ENCODE peak calls at places on chromosome 3, in four cellular contexts. R is lung, M is endothelial cell, V is AG04450. O is an unnamed sample.
A peak's percentile ranks its signal among the peaks of the same experiment; 100 is the strongest.

GRCh38 chr3:35944915-35945710 is 305.8 kb downstream of the ARPP21 start:
- DNase-seq in R (no peak), V (no peak), M (no peak), O (no peak)

GRCh38 chr3:126955004-126955790 is 27.7 kb upstream of the PLXNA1 start:
- DNase-seq in V (no peak), R (no peak), M (no peak), O (no peak)

GRCh38 chr3:179015551-179016020 is 56.0 kb downstream of the ZMAT3 start:
- DNase-seq in M (peak; percentile 75), V (peak; percentile 59), R (peak; percentile 54), O (no peak)

GRCh38 chr3:25047058-25047457 is 381.0 kb upstream of the RARB start:
- DNase-seq in V (no peak), R (no peak), M (no peak), O (no peak)

GRCh38 chr3:51955175-51955892 is at the start of gene GPR62:
- DNase-seq in R (no peak), V (no peak), M (no peak), O (no peak)

GRCh38 chr3:28575748-28576589 is 227.3 kb upstream of the AZI2 start:
- DNase-seq in R (no peak), V (no peak), M (peak; percentile 51), O (no peak)

GRCh38 chr3:148202386-148202785 is 495.3 kb upstream of the AGTR1 start:
- DNase-seq in R (no peak), M (no peak), V (no peak), O (no peak)

GRCh38 chr3:99984668-99985067 is 129.6 kb downstream of the FILIP1L start:
- DNase-seq in R (no peak), M (no peak), V (no peak), O (no peak)

GRCh38 chr3:16249336-16249735 is 15.4 kb downstream of the DPH3 start:
- DNase-seq in V (no peak), R (no peak), M (peak; percentile 58), O (no peak)

GRCh38 chr3:178439504-178439903 is 96.7 kb upstream of the KCNMB2 start:
- DNase-seq in V (peak; percentile 37), M (no peak), R (no peak), O (no peak)

GRCh38 chr3:24573576-24573975 is 78.9 kb upstream of the THRB start:
- DNase-seq in M (no peak), R (no peak), V (no peak), O (no peak)

GRCh38 chr3:26622634-26623408 is at the start of gene LRRC3B:
- DNase-seq in M (peak; percentile 61), V (no peak), R (no peak), O (no peak)

GRCh38 chr3:150222190-150222548 is 185.9 kb upstream of the TSC22D2 start:
- DNase-seq in R (no peak), V (no peak), M (no peak), O (no peak)

GRCh38 chr3:109346099-109346498 is 8.8 kb upstream of the DPPA4 start:
- DNase-seq in M (no peak), V (no peak), R (no peak), O (no peak)

GRCh38 chr3:13427662-13428603 is 7.8 kb upstream of the NUP210 start:
- DNase-seq in R (no peak), V (no peak), M (no peak), O (no peak)

GRCh38 chr3:153539263-153539662 is 377.2 kb downstream of the RAP2B start:
- DNase-seq in V (no peak), M (no peak), R (no peak), O (no peak)

GRCh38 chr3:101381809-101382208 is 61.4 kb upstream of the IMPG2 start:
- DNase-seq in R (no peak), M (no peak), V (no peak), O (no peak)

GRCh38 chr3:189297957-189298356 is 126.2 kb downstream of the TPRG1 start:
- DNase-seq in V (no peak), R (no peak), M (no peak), O (no peak)

GRCh38 chr3:180295811-180296210 is 259.1 kb upstream of the PEX5L start:
- DNase-seq in V (no peak), R (no peak), M (no peak), O (no peak)

GRCh38 chr3:13771496-13771895 is 108.4 kb downstream of the WNT7A start:
- DNase-seq in M (no peak), V (no peak), R (no peak), O (no peak)

GRCh38 chr3:179037361-179037760 is 34.2 kb downstream of the ZMAT3 start:
- DNase-seq in R (no peak), V (no peak), M (no peak), O (peak; percentile 92)

GRCh38 chr3:11582123-11582968 is 61.4 kb downstream of the VGLL4 start:
- DNase-seq in M (no peak), R (peak; percentile 61), V (peak; percentile 75), O (no peak)

DNA sequence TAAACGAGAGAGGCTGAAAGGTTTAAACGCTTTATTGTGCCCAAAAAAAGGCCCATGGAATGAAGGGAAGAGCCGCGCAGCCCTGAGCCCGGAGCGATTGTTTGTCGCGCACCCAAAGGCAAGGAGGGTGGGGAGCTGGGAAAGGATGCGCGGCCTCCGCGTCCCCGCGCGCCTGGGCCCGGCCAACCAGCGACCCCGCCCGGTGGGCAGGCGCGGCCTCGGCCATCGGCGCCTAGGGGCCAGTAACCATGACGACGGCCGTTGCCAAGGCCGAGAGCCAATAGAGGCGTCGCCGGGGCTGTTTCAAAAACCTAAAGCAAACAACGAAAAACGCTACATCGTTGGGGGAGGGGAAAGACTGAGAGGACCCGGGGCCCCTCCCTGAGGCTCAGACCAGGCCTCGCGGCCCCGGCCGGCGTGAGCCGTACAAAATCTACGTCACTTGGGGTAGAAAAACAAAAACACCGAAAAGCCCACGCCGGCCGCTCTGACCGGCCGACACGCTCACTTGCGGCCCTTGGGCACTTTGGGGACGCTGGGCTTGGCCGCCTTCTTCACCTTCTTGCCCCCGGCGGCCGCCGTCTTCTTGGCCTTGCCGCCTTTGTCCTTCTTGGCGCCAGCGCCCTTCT is 36.2 kb downstream of the HMCES start:
- DNase-seq in V (no peak), M (peak; percentile 86), R (peak; percentile 88), O (peak; percentile 96)
- TF ChIP-seq CTCF in V (no peak), M (no peak), R (peak; percentile 9), O (peak; percentile 31)

GRCh38 chr3:157540656-157541055 is 37.4 kb upstream of the VEPH1 start:
- DNase-seq in V (no peak), R (no peak), M (no peak), O (no peak)

GRCh38 chr3:157544501-157545139 is 41.4 kb upstream of the VEPH1 start:
- DNase-seq in R (no peak), V (no peak), M (no peak), O (no peak)

GRCh38 chr3:157543491-157544035 is 40.3 kb upstream of the VEPH1 start:
- DNase-seq in R (no peak), V (no peak), M (no peak), O (no peak)

GRCh38 chr3:157541506-157542236 is 38.5 kb upstream of the VEPH1 start:
- DNase-seq in V (no peak), M (no peak), R (no peak), O (no peak)

GRCh38 chr3:157542711-157543485 is 39.7 kb upstream of the VEPH1 start:
- DNase-seq in M (peak; percentile 38), R (peak; percentile 83), V (peak; percentile 36), O (peak; percentile 86)
- TF ChIP-seq CTCF in M (no peak), R (no peak), V (peak; percentile 38), O (no peak)

DNA sequence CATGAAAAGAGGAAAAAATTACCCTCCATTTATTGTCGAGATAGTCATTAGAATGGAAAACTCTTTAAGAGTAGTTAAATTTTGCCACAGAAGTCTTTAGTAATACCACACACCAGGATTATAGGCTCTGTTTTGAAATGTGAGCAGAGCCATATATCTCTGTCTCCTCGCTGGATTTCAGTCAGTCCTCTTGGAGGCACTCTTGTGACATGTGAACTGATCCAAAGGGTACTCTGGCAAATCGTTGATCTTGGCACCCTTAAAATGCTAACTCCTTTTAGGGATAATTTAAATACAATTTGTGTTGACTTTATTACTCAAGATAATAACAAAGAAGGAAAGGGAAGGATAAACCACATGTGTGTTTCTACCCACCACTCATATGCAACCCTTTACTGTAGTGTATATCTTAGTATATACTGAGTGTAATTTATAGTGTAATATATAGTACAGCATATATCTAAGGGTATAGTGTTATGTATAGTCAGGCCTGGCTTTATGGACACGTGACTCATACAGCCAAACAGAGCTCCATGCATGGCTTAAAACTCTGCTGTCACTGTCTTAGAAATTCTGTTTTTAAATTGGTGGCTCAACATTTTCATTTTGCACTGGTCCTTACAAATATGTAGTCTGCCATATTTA is 12.3 kb upstream of the KPNA4 start:
- DNase-seq in R (no peak), M (no peak), V (no peak), O (no peak)
- TF ChIP-seq CTCF in R (no peak), M (no peak), V (peak; percentile 8), O (peak; percentile 37)

GRCh38 chr3:38133557-38134405 is 3.1 kb downstream of the ACAA1 start:
- DNase-seq in M (no peak), V (no peak), R (peak; percentile 67), O (peak; percentile 57)

GRCh38 chr3:38130219-38130618 is 6.7 kb downstream of the ACAA1 start:
- DNase-seq in V (no peak), M (no peak), R (no peak), O (no peak)

GRCh38 chr3:38130631-38131065 is 6.3 kb downstream of the ACAA1 start:
- DNase-seq in M (no peak), V (no peak), R (no peak), O (no peak)

GRCh38 chr3:38133209-38133556 is 3.7 kb downstream of the ACAA1 start:
- DNase-seq in M (no peak), R (no peak), V (no peak), O (peak; percentile 17)

GRCh38 chr3:38131621-38132369 is 5.1 kb downstream of the ACAA1 start:
- DNase-seq in M (peak; percentile 72), R (no peak), V (no peak), O (peak; percentile 79)
- TF ChIP-seq CTCF in M (no peak), R (no peak), V (peak; percentile 63), O (peak; percentile 58)

GRCh38 chr3:10194328-10195071 is 29.8 kb downstream of the IRAK2 start:
- DNase-seq in M (no peak), V (no peak), R (no peak), O (no peak)

GRCh38 chr3:10189557-10190374 is 25.0 kb downstream of the IRAK2 start:
- DNase-seq in R (peak; percentile 78), M (no peak), V (no peak), O (no peak)

GRCh38 chr3:10193692-10194327 is 29.1 kb downstream of the IRAK2 start:
- DNase-seq in R (no peak), V (no peak), M (no peak), O (no peak)

GRCh38 chr3:10195692-10196091 is 31.0 kb downstream of the IRAK2 start:
- DNase-seq in V (no peak), R (no peak), M (no peak), O (no peak)

GRCh38 chr3:10192953-10193691 is 28.4 kb downstream of the IRAK2 start:
- DNase-seq in V (peak; percentile 68), M (peak; percentile 18), R (no peak), O (no peak)
- TF ChIP-seq CTCF in V (peak; percentile 82), M (peak; percentile 11), R (no peak), O (peak; percentile 64)

GRCh38 chr3:107578091-107578490 is 55.3 kb downstream of the BBX start:
- DNase-seq in V (no peak), R (no peak), M (no peak), O (no peak)

GRCh38 chr3:107581230-107581629 is 58.5 kb downstream of the BBX start:
- DNase-seq in R (no peak), V (no peak), M (no peak), O (no peak)

GRCh38 chr3:107574650-107575049 is 51.9 kb downstream of the BBX start:
- DNase-seq in M (peak; percentile 31), R (no peak), V (peak; percentile 18), O (no peak)

GRCh38 chr3:107579372-107579771 is 56.6 kb downstream of the BBX start:
- DNase-seq in V (no peak), M (no peak), R (no peak), O (no peak)

GRCh38 chr3:107578523-107578922 is 55.8 kb downstream of the BBX start:
- DNase-seq in M (peak; percentile 34), R (no peak), V (no peak), O (no peak)
- TF ChIP-seq CTCF in M (no peak), R (no peak), V (no peak), O (no peak)